ENCODE peak calls at places on chromosome 20, in seven cellular contexts. F is fibroblast of mammary gland, V is mesendoderm, T is A549, D is right cardiac atrium, E is endothelial cell, Y is HEK293T. Z is an unnamed sample.

GRCh38 chr20:63648190-63648589 is 5.0 kb downstream of the STMN3 start:
- DNase-seq in F (no peak), V (no peak), T (no peak), D (no peak), E (no peak), Y (no peak), Z (no peak)

GRCh38 chr20:46563170-46563847 is 12.9 kb upstream of the OCSTAMP start:
- DNase-seq in F (no peak), V (peak; percentile 36), T (no peak), D (no peak), E (peak; percentile 27), Y (no peak), Z (no peak)

GRCh38 chr20:41770427-41770826 is 152.2 kb upstream of the CHD6 start:
- DNase-seq in F (no peak), V (no peak), T (no peak), D (no peak), E (no peak), Y (no peak), Z (no peak)

GRCh38 chr20:652611-653109 is 340 bp downstream of the SRXN1 start:
- DNase-seq in F (peak; percentile 40), V (peak; percentile 62), T (peak; percentile 69), D (no peak), E (no peak), Y (no peak), Z (peak; percentile 16)

GRCh38 chr20:14790771-14791517 is 453.5 kb upstream of the FLRT3 start:
- DNase-seq in F (peak; percentile 13), V (no peak), T (no peak), D (no peak), E (no peak), Y (no peak), Z (peak; percentile 25)

GRCh38 chr20:43993552-43993951 is 78.9 kb downstream of the TOX2 start:
- DNase-seq in F (no peak), V (no peak), T (no peak), D (no peak), E (no peak), Y (no peak), Z (no peak)

GRCh38 chr20:62068997-62069396 is 3.3 kb upstream of the TAF4 start:
- DNase-seq in F (peak; percentile 19), V (no peak), T (no peak), D (no peak), E (no peak), Y (no peak), Z (no peak)

GRCh38 chr20:54025166-54025835 is 45.1 kb downstream of the BCAS1 start:
- DNase-seq in F (peak; percentile 73), V (peak; percentile 45), T (no peak), D (no peak), E (no peak), Y (no peak), Z (peak; percentile 4)

GRCh38 chr20:46562373-46563169 is 12.1 kb upstream of the OCSTAMP start:
- DNase-seq in F (peak; percentile 65), V (peak; percentile 93), T (peak; percentile 50), D (peak; percentile 82), E (peak; percentile 72), Y (peak; percentile 75), Z (peak; percentile 59)